ENCODE peak calls at places on chromosomes 13 and 19, in eight cellular contexts. F is osteoblast; N is NCI-H460; I is ovary; V is lower leg skin; L is cardiac fibroblast; J is stimulated activated naive CD4-positive, alpha-beta T cell treated with Interleukin-2 at 50 U/mL for 16 hours; R is HEK293T. O is an unnamed sample.

GRCh38 chr13:40102854-40103253 is 447.4 kb downstream of the COG6 start:
- DNase-seq in N (no peak), F (peak; percentile 55), L (peak; percentile 91), R (no peak), J (peak; percentile 93), V (no peak), I (peak; percentile 23), O (peak; percentile 29)

GRCh38 chr13:48892311-48892710 is 83.4 kb upstream of the FNDC3A start:
- DNase-seq in J (no peak), L (peak; percentile 97), N (no peak), I (no peak), V (no peak), F (no peak), R (no peak), O (no peak)

GRCh38 chr19:53828531-53828930 is 4.4 kb upstream of the NLRP12 start:
- DNase-seq in F (no peak), R (no peak), J (no peak), N (no peak), I (no peak), L (no peak), V (no peak), O (no peak)

GRCh38 chr13:41859555-41859954 is 101.4 kb downstream of the VWA8 start:
- DNase-seq in F (no peak), N (no peak), V (no peak), L (no peak), I (no peak), R (no peak), J (no peak), O (no peak)

GRCh38 chr19:6890938-6891337 is 3.6 kb downstream of the ADGRE1 start:
- DNase-seq in J (peak; percentile 16), V (peak; percentile 31), F (no peak), R (no peak), N (no peak), L (no peak), I (no peak), O (no peak)

GRCh38 chr13:26186141-26186870 is 35.8 kb downstream of the RNF6 start:
- DNase-seq in V (peak; percentile 95), R (no peak), N (peak; percentile 82), J (peak; percentile 84), I (peak; percentile 85), F (peak; percentile 93), L (peak; percentile 93), O (peak; percentile 89)

GRCh38 chr19:2343289-2343982 is 15.0 kb downstream of the SPPL2B start:
- DNase-seq in F (no peak), I (no peak), N (no peak), J (no peak), L (no peak), V (no peak), R (no peak), O (no peak)

GRCh38 chr19:8360196-8360595 is 3.8 kb upstream of the ANGPTL4 start:
- DNase-seq in V (no peak), I (no peak), F (no peak), J (no peak), L (no peak), R (no peak), N (no peak), O (no peak)

GRCh38 chr13:78596701-78597550 is 6.4 kb downstream of the POU4F1 start:
- DNase-seq in L (no peak), I (no peak), V (no peak), R (no peak), F (no peak), N (no peak), J (no peak), O (no peak)

GRCh38 chr13:75621147-75621546 is 15.0 kb upstream of the LMO7 start:
- DNase-seq in L (peak; percentile 78), I (no peak), N (no peak), F (no peak), J (no peak), R (no peak), V (no peak), O (no peak)

GRCh38 chr19:46299004-46299509 is 2.2 kb downstream of the HIF3A start:
- DNase-seq in R (no peak), I (peak; percentile 99), F (peak; percentile 96), N (peak; percentile 36), J (no peak), L (peak; percentile 93), V (peak; percentile 99), O (peak; percentile 96)

GRCh38 chr13:98706446-98707110 is 45.9 kb downstream of the SLC15A1 start:
- DNase-seq in J (no peak), F (no peak), N (no peak), I (no peak), R (no peak), V (no peak), L (peak; percentile 19), O (no peak)

GRCh38 chr13:64248371-64249065 is 2832.9 kb upstream of the PCDH20 start:
- DNase-seq in R (no peak), V (no peak), L (no peak), F (no peak), J (no peak), N (no peak), I (no peak), O (no peak)